ENCODE peak calls at places on chromosomes 1 and 21, in eight cellular contexts. M is astrocyte of the cerebellum; U is AG10803; F is esophagus muscularis mucosa; O is mammary epithelial cell; H is CD8-positive, alpha-beta T cell; I is cardiac fibroblast; A is cardiac muscle cell. Y is an unnamed sample.

GRCh38 chr1:4344065-4344753 is 310.2 kb upstream of the AJAP1 start:
- DNase-seq in I (no peak), O (no peak), U (no peak), A (no peak), H (no peak), F (no peak), M (no peak), Y (no peak)

GRCh38 chr1:10001016-10001665 is 4.1 kb downstream of the RBP7 start:
- DNase-seq in M (peak), A (peak), F (no peak), I (no peak), H (no peak), O (no peak), U (no peak), Y (peak)

GRCh38 chr1:5312870-5313269 is 658.5 kb downstream of the AJAP1 start:
- DNase-seq in F (no peak), A (no peak), U (no peak), O (no peak), I (no peak), H (no peak), M (no peak), Y (no peak)

GRCh38 chr1:42931108-42931539 is 27.5 kb downstream of the SLC2A1 start:
- DNase-seq in U (peak), O (peak), I (peak), A (peak), M (no peak), F (no peak), H (peak), Y (peak)

GRCh38 chr1:87140831-87141540 is 187.7 kb upstream of the LMO4 start:
- DNase-seq in O (peak), A (no peak), U (peak), F (no peak), I (peak), H (no peak), M (no peak), Y (no peak)

GRCh38 chr1:160129046-160129445 is 13.5 kb downstream of the ATP1A2 start:
- DNase-seq in F (no peak), A (no peak), M (no peak), O (no peak), U (peak), I (no peak), H (no peak), Y (no peak)

GRCh38 chr1:164470996-164471395 is 88.0 kb upstream of the PBX1 start:
- DNase-seq in U (no peak), F (peak), A (no peak), M (no peak), I (peak), O (no peak), H (no peak), Y (no peak)

GRCh38 chr21:26032263-26032662 is 138.3 kb downstream of the APP start:
- DNase-seq in F (no peak), O (no peak), A (no peak), M (no peak), U (no peak), H (no peak), I (peak), Y (no peak)

GRCh38 chr1:180816132-180816531 is 96.6 kb upstream of the KIAA1614 start:
- DNase-seq in F (no peak), I (no peak), O (no peak), U (no peak), H (no peak), M (no peak), A (no peak), Y (no peak)

GRCh38 chr1:224211262-224211962 is 28.4 kb downstream of the DEGS1 start:
- DNase-seq in H (no peak), M (peak), O (peak), A (peak), I (peak), F (no peak), U (peak), Y (peak)

GRCh38 chr1:8464987-8465386 is 147.1 kb downstream of the SLC45A1 start:
- DNase-seq in A (peak), M (no peak), O (no peak), F (no peak), H (no peak), I (peak), U (peak), Y (peak)

GRCh38 chr1:150332651-150333290 is 11.4 kb downstream of the PRPF3 start:
- DNase-seq in A (no peak), H (no peak), O (no peak), F (no peak), U (no peak), M (no peak), I (no peak), Y (no peak)

GRCh38 chr1:58964880-58965279 is 181.0 kb upstream of the JUN start:
- DNase-seq in O (peak), M (no peak), U (peak), I (peak), H (no peak), A (peak), F (no peak), Y (peak)

GRCh38 chr1:18693256-18694098 is 62.8 kb downstream of the PAX7 start:
- DNase-seq in U (no peak), F (no peak), M (no peak), O (no peak), I (no peak), H (no peak), A (no peak), Y (no peak)

GRCh38 chr1:20719871-20720620 is 2.2 kb upstream of the KIF17 start:
- DNase-seq in M (no peak), U (no peak), F (no peak), O (no peak), H (no peak), I (no peak), A (no peak), Y (no peak)

GRCh38 chr1:244341455-244342450 is 110.0 kb downstream of the ADSS2 start:
- DNase-seq in F (no peak), I (peak), U (peak), H (no peak), A (peak), O (peak), M (no peak), Y (peak)

GRCh38 chr1:8061673-8062386 is 35.7 kb upstream of the ERRFI1 start:
- DNase-seq in A (peak), H (no peak), M (no peak), I (peak), U (no peak), O (peak), F (no peak), Y (peak)

GRCh38 chr1:206459703-206460102 is 10.6 kb upstream of the IKBKE start:
- DNase-seq in H (no peak), O (no peak), U (no peak), A (no peak), M (no peak), I (no peak), F (no peak), Y (no peak)

GRCh38 chr1:43184388-43184787 is 12.3 kb downstream of the CFAP57 start:
- DNase-seq in I (no peak), U (no peak), H (no peak), A (no peak), M (no peak), O (no peak), F (no peak), Y (no peak)

GRCh38 chr21:39631842-39632577 is 19.3 kb downstream of the B3GALT5 start:
- DNase-seq in U (no peak), F (peak), M (no peak), H (no peak), I (no peak), A (no peak), O (no peak), Y (no peak)

GRCh38 chr1:54849219-54850081 is 37.5 kb downstream of the DHCR24 start:
- DNase-seq in H (no peak), M (no peak), O (no peak), U (peak), A (no peak), I (no peak), F (no peak), Y (no peak)

GRCh38 chr1:54850737-54851136 is 36.3 kb downstream of the DHCR24 start:
- DNase-seq in O (peak), F (no peak), U (peak), A (peak), I (peak), M (peak), H (no peak), Y (peak)

GRCh38 chr1:54846301-54846700 is 40.7 kb downstream of the DHCR24 start:
- DNase-seq in M (no peak), I (no peak), U (no peak), O (no peak), H (no peak), F (no peak), A (no peak), Y (no peak)

GRCh38 chr1:54846716-54847284 is 40.2 kb downstream of the DHCR24 start:
- DNase-seq in A (no peak), M (no peak), U (no peak), F (no peak), O (no peak), H (no peak), I (no peak), Y (no peak)

DNA sequence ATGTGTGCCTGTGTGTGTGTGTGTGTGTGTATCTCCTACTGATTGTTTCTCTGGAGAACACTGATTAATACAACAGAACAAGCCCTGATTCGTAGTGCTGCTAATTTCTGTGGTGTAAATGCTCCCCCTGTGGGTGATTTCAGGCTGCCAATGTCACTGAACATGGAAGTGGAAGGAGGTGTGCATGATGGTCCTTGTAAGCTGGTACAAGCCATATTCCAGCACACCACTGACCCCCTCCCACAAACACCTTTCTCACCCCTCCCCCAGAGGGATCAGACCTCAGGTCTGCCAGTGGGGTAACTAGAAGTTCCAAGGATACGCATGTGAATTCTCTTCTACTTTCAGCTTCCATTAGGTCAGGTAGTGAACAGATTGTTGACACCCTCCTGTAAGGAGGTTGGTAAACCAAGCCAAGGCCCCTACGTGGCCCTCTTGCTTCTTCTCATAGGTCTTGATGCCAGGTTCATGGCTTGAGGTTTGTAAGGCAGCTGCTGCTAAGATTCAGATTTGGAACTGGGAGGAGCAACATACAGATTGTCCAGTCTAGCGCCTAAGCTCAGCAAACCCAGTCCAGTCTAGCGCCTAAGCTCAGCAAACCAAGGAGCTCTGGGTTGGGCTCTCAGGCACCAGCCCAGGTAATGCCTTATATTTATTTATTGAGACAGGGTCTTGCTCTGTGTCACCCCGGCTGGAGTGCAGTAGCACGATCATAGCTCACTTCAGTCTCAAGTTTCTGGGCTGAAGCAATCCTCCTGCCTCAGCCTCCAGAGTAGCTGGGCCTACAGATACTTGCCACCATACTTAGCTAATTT is 38.7 kb downstream of the DHCR24 start:
- DNase-seq in O (no peak), M (no peak), H (no peak), I (no peak), U (no peak), A (no peak), F (no peak), Y (no peak)
- TF ChIP-seq CTCF in O (peak), M (no peak), H (no peak), I (no peak), U (no peak), A (no peak), F (no peak), Y (no peak)

DNA sequence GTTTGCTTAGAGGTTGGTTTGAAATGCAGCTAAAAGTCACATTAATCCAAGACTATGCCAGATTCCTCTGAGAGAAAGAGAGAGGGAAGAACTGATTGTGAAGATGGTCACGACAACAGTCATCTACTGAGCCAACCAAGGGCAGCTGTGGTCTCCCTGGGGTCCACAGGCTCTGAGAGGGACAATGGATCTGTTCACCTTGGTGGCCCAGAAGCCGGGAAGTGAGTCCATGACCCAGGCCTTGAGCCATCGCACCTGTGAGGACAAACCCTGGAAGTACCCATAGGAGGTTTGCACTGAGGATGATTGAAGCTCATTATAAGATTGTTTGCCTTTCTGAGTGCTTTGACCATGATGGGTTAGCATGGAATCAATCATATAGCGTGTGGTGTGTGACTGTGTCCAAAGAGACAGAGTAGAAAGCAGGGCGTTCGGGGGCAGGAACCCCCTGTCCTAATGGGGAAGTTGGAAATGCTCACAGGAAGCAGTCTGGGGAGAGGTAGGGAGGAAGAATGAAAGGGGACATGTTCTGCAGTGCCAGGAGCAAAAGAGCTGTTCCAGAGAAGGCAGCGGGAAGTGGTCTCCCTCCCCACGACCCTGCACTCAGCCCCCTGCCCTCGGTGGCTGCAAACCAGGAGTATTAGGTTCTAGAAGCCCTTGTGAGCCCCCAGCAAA is 47.1 kb downstream of the UMODL1 start:
- DNase-seq in M (no peak), O (no peak), A (no peak), F (no peak), I (no peak), H (no peak), U (no peak), Y (no peak)
- H3K4me3 ChIP-seq in M (no peak), O (no peak), A (no peak), F (no peak), I (no peak), H (no peak), U (no peak), Y (no peak)

GRCh38 chr1:113459279-113459678 is 69.0 kb downstream of the MAGI3 start:
- DNase-seq in I (peak), F (no peak), M (no peak), O (peak), U (no peak), H (no peak), A (peak), Y (peak)

GRCh38 chr1:113453771-113454083 is 63.4 kb downstream of the MAGI3 start:
- DNase-seq in H (no peak), A (no peak), M (no peak), F (no peak), O (no peak), I (peak), U (no peak), Y (no peak)

GRCh38 chr1:113455374-113455773 is 65.1 kb downstream of the MAGI3 start:
- DNase-seq in H (no peak), I (no peak), U (no peak), M (no peak), F (no peak), A (no peak), O (no peak), Y (peak)

GRCh38 chr1:113452921-113453770 is 62.8 kb downstream of the MAGI3 start:
- DNase-seq in I (peak), M (peak), O (peak), A (peak), U (peak), H (no peak), F (no peak), Y (peak)

GRCh38 chr1:113456967-113457366 is 66.7 kb downstream of the MAGI3 start:
- DNase-seq in F (peak), I (peak), A (peak), H (no peak), O (peak), M (peak), U (peak), Y (peak)
- TF ChIP-seq CTCF in F (no peak), I (no peak), A (no peak), H (no peak), O (no peak), M (no peak), U (no peak), Y (no peak)

GRCh38 chr1:54850082-54850730 is 36.8 kb downstream of the DHCR24 start:
- DNase-seq in U (peak), O (no peak), M (no peak), A (no peak), H (no peak), I (no peak), F (no peak), Y (no peak)
- H3K4me3 ChIP-seq in U (no peak), O (no peak), M (no peak), A (no peak), H (no peak), I (no peak), F (no peak), Y (no peak)

GRCh38 chr1:11384170-11384554 is 94.8 kb upstream of the DISP3 start:
- DNase-seq in H (no peak), U (no peak), O (peak), I (no peak), A (no peak), M (no peak), F (no peak), Y (no peak)
- TF ChIP-seq CTCF in H (no peak), U (no peak), O (no peak), I (no peak), A (no peak), M (no peak), F (no peak), Y (no peak)

Y was measured in fibroblast of pulmonary artery.